ENCODE peak calls at places on chromosomes 12 and 14, in five cellular contexts. P, Q, D, V and O are unnamed samples.
A peak's percentile ranks its signal among the peaks of the same experiment; 100 is the strongest.

GRCh38 chr12:17810399-17810798 is 279.6 kb downstream of the RERGL start:
- DNase-seq in P (no peak), Q (no peak), D (no peak), V (no peak), O (no peak)

GRCh38 chr12:22105542-22105941 is 59.5 kb downstream of the CMAS start:
- DNase-seq in P (no peak), Q (no peak), D (no peak), V (no peak), O (no peak)

GRCh38 chr12:59164991-59165718 is 244.9 kb upstream of the LRIG3 start:
- DNase-seq in P (no peak), Q (no peak), D (no peak), V (peak; percentile 7), O (no peak)

GRCh38 chr14:94621358-94622134 is 9.4 kb downstream of the SERPINA3 start:
- DNase-seq in P (no peak), Q (no peak), D (no peak), V (no peak), O (no peak)

GRCh38 chr14:97381309-97381708 is 584.1 kb downstream of the VRK1 start:
- DNase-seq in P (no peak), Q (no peak), D (no peak), V (no peak), O (no peak)

GRCh38 chr12:69553626-69554248 is 31.5 kb upstream of the CCT2 start:
- DNase-seq in P (no peak), Q (no peak), D (no peak), V (no peak), O (peak; percentile 8)

GRCh38 chr12:109735051-109735521 is 21.5 kb downstream of the FAM222A start:
- DNase-seq in P (peak; percentile 32), Q (peak; percentile 18), D (no peak), V (no peak), O (no peak)

GRCh38 chr12:93699271-93700141 is 22.3 kb downstream of the CRADD start:
- DNase-seq in P (no peak), Q (no peak), D (peak; percentile 64), V (peak; percentile 76), O (peak; percentile 54)

DNA sequence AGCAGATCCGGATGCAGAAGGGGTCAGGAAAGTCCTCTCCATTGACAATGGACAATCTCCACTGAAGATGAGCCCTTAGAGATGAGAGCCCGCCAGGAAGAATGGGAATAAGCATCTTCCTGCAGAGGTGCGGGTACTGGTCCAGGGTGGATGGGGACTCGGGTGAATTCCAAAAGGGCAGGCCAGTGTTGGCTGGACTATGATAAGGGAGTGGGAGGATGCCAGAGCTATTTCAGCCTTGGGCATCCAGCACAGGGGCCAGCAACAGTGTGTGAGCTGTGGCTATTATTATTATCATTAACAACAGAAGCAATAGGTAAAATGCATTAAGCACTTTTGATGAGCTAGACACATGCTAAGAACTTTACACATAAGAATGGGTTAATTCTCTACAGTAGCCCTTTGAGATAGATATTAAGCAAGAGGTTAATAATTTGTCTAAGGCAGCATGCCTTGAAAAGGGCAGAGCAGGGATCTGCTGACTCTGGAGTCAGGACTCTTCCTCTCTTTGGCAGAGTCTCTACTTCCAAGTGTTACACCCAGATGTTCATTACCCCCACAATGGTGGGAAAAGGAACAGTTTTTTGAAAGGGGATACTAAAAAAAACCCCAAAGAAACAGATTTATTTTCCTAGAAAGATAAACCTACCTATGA is 55.2 kb downstream of the PRICKLE1 start:
- DNase-seq in P (no peak), Q (no peak), D (no peak), V (no peak), O (no peak)
- TF ChIP-seq CTCF in P (no peak), Q (no peak), D (no peak), V (no peak), O (no peak)

DNA sequence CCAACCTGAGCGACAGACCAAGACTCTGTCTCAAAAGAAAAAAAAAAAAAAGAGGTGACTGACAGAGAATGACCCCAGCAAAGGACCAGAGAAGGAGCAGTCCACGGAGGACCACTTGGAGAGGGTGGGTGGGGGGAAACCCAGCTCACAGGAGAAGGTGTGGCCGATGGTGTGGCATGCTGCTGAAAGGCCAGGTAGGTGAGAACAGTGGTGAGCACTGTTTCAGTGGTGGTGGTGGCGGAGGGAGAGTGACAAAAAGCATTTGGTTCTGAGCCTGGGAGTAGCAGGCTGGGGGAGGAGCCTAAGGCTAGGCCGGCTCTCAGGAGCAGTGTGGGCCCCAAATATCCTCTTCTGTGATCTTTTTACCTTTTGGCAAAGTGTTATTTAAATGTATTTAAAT is 63.8 kb downstream of the IRF2BPL start:
- DNase-seq in P (no peak), Q (no peak), D (no peak), V (no peak), O (no peak)
- TF ChIP-seq CTCF in P (no peak), Q (no peak), D (no peak), V (no peak), O (no peak)

GRCh38 chr12:74349925-74350324 is 187.7 kb upstream of the ATXN7L3B start:
- DNase-seq in P (no peak), Q (no peak), D (no peak), V (no peak), O (peak; percentile 37)
- TF ChIP-seq CTCF in P (no peak), Q (no peak), D (no peak), V (no peak), O (no peak)

GRCh38 chr12:121628037-121628436 is 1.7 kb downstream of the ORAI1 start:
- DNase-seq in P (no peak), Q (no peak), D (no peak), V (no peak), O (no peak)

GRCh38 chr12:121626853-121627623 is 708 bp downstream of the ORAI1 start:
- DNase-seq in P (peak; percentile 82), Q (peak; percentile 76), D (no peak), V (no peak), O (no peak)

GRCh38 chr12:121628536-121628935 is 2.2 kb downstream of the ORAI1 start:
- DNase-seq in P (no peak), Q (no peak), D (no peak), V (no peak), O (no peak)

GRCh38 chr12:121630791-121631190 is 4.5 kb downstream of the ORAI1 start:
- DNase-seq in P (no peak), Q (no peak), D (no peak), V (no peak), O (no peak)

DNA sequence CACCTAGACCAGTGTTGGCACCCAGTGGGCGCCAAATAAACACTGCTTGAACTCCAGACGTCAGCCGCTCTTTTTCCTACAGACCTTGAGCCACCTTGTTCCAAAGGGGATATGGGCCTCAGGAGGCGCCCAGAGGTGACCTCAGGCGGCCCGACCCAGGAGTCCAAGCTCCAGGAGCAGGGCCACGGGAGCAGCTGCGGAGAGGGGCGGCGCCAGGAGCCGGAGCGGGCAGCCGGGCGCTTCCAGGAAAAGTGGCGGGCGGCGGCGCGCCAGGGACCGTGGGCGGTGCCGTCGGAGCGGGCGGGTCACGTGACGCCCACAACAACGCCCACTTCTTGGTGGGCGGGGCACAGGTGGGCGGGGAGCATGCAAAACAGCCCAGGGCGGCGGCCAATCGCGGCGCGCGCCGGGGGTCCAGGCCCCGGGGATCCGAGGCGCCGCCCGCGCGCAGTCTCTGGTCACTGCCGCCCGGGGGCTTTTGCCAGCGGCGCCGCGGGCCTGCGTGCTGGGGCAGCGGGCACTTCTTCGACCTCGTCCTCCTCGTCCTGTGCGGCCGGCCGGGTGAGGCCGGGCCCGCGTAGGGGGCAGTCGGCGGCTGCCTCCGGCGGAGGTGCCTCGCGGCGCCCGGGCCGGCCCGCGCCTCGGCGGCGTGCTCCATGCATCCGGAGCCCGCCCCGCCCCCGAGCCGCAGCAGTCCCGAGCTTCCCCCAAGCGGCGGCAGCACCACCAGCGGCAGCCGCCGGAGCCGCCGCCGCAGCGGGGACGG is at the start of gene ORAI1:
- DNase-seq in P (peak; percentile 97), Q (peak; percentile 94), D (peak; percentile 16), V (peak; percentile 73), O (peak; percentile 83)
- TF ChIP-seq CTCF in P (no peak), Q (no peak), D (peak; percentile 27), V (no peak), O (no peak)

GRCh38 chr14:78754059-78754458 is 583.9 kb downstream of the NRXN3 start:
- DNase-seq in P (no peak), Q (no peak), D (no peak), V (no peak), O (no peak)

GRCh38 chr14:78752789-78753188 is 582.6 kb downstream of the NRXN3 start:
- DNase-seq in P (no peak), Q (no peak), D (no peak), V (no peak), O (no peak)

GRCh38 chr14:78762331-78762730 is 592.2 kb downstream of the NRXN3 start:
- DNase-seq in P (no peak), Q (no peak), D (no peak), V (no peak), O (no peak)

GRCh38 chr14:78763746-78764145 is 593.6 kb downstream of the NRXN3 start:
- DNase-seq in P (no peak), Q (no peak), D (no peak), V (no peak), O (no peak)

DNA sequence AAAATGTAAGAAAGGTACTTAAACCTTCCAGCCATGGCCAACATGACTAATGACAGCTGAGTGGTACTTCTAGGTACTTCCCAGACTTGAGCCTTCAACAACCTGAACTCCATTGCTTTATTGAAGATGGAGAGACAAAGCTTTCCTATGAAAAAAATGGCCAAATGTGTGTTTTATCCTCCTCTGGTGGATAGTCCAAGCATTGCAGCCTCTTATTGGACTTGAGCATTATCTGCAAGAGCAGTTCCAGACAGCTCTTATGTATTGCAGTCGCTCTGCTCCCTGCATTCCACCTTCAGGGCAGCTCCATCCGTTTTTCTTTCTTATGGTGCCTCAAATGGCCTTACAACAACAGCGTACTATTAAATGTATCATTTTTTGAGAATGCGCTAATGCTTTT is 588.2 kb downstream of the NRXN3 start:
- DNase-seq in P (no peak), Q (no peak), D (no peak), V (no peak), O (no peak)
- TF ChIP-seq CTCF in P (peak; percentile 73), Q (no peak), D (peak; percentile 37), V (peak; percentile 24), O (peak; percentile 35)

GRCh38 chr14:77763978-77764377 is 3.0 kb upstream of the SNW1 start:
- DNase-seq in P (no peak), Q (no peak), D (no peak), V (no peak), O (no peak)

GRCh38 chr14:77761205-77761931 is 412 bp upstream of the SNW1 start:
- DNase-seq in P (peak; percentile 64), Q (no peak), D (no peak), V (no peak), O (no peak)

GRCh38 chr14:77763316-77763715 is 2.4 kb upstream of the SNW1 start:
- DNase-seq in P (no peak), Q (no peak), D (no peak), V (no peak), O (no peak)

GRCh38 chr14:77760381-77761204 is at the start of gene SNW1:
- DNase-seq in P (peak; percentile 95), Q (peak; percentile 94), D (peak; percentile 63), V (peak; percentile 84), O (peak; percentile 85)
- TF ChIP-seq CTCF in P (no peak), Q (no peak), D (no peak), V (no peak), O (no peak)

DNA sequence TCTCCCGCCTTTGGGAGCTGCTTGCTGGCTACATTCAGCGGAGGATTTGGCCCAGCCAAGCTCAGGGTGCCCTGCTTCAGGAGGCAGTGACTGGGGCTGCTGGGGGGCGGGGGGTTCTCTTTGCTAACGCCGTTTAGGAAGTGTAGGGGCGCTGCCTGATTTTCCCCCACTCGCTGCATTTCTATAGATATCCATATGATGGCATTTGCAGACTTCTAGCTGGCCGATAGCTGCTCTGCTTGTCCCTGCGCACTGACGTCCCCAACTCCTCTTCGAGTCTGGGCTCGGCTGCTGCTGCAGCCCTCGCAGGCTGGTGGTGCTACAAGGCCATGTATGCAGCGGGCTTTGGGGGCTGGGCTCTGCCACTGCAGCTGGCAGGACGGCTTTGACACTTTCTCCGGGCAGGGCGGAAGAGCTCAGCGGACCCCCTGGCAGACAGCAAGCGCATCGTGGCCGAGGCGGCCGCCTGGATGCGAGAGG is 3.1 kb downstream of the LRFN5 start:
- DNase-seq in P (peak; percentile 88), Q (no peak), D (no peak), V (no peak), O (no peak)
- TF ChIP-seq CTCF in P (peak; percentile 61), Q (no peak), D (peak; percentile 34), V (peak; percentile 45), O (peak; percentile 33)